ENCODE peak calls at places on chromosome 12, in four cellular contexts. H is activated T-helper 1 cell treated with anti-CD3 and anti-CD28 coated beads, Interleukin-12 subunit alpha, Interleukin-12 subunit beta, Interleukin-2, Interleukin-4 antibody, amounts not matched to agents 30 ng/mL and 10 ng/mL and 1 ng/mL, durations not matched to agents 14 hours and 24 hours and 36 hours; E is stimulated activated naive CD8-positive, alpha-beta T cell treated with anti-CD3 and anti-CD28 coated beads, Interleukin-15, Interleukin-2, amounts not matched to agents 100 U/mL and 50 U/mL, for 24 hours; K is KG1. I is an unnamed sample.
A peak's percentile ranks its signal among the peaks of the same experiment; 100 is the strongest.

GRCh38 chr12:50621435-50622304 is 116.9 kb downstream of the DIP2B start:
- DNase-seq in H (no peak), E (no peak), K (no peak), I (no peak)

GRCh38 chr12:570949-571794 is 92.1 kb downstream of the NINJ2 start:
- DNase-seq in H (no peak), E (no peak), K (no peak), I (no peak)

GRCh38 chr12:2627343-2628191 is 167.2 kb upstream of the FKBP4 start:
- DNase-seq in H (no peak), E (no peak), K (no peak), I (no peak)

GRCh38 chr12:122996188-122996601 is 15.7 kb downstream of the ARL6IP4 start:
- DNase-seq in H (no peak), E (no peak), K (no peak), I (no peak)

GRCh38 chr12:79659961-79660431 is 30.8 kb downstream of the PAWR start:
- DNase-seq in H (no peak), E (no peak), K (no peak), I (no peak)

GRCh38 chr12:39431002-39431796 is 11.7 kb downstream of the KIF21A start:
- DNase-seq in H (no peak), E (no peak), K (no peak), I (no peak)

GRCh38 chr12:19273482-19274330 is 144.2 kb downstream of the PLEKHA5 start:
- DNase-seq in H (no peak), E (peak; percentile 32), K (peak; percentile 6), I (peak; percentile 10)

GRCh38 chr12:47346251-47347019 is 266.7 kb upstream of the AMIGO2 start:
- DNase-seq in H (no peak), E (no peak), K (no peak), I (no peak)

GRCh38 chr12:112841240-112841639 is 49.7 kb downstream of the RPH3A start:
- DNase-seq in H (no peak), E (no peak), K (no peak), I (no peak)

GRCh38 chr12:12379831-12380730 is 23.2 kb downstream of the BORCS5 start:
- DNase-seq in H (peak; percentile 11), E (no peak), K (no peak), I (no peak)

GRCh38 chr12:14876833-14877232 is 8.8 kb downstream of the MGP start:
- DNase-seq in H (no peak), E (no peak), K (no peak), I (no peak)

GRCh38 chr12:52645982-52646381 is 6.0 kb downstream of the KRT2 start:
- DNase-seq in H (no peak), E (no peak), K (no peak), I (no peak)

GRCh38 chr12:105724651-105725050 is 394.2 kb downstream of the C12orf75 start:
- DNase-seq in H (no peak), E (no peak), K (no peak), I (no peak)

GRCh38 chr12:45583011-45583657 is 146.4 kb upstream of the ARID2 start:
- DNase-seq in H (no peak), E (no peak), K (no peak), I (no peak)

GRCh38 chr12:21219206-21219605 is 88.2 kb downstream of the SLCO1B1 start:
- DNase-seq in H (no peak), E (no peak), K (no peak), I (no peak)

GRCh38 chr12:111991946-111992345 is 21.0 kb downstream of the TMEM116 start:
- DNase-seq in H (no peak), E (no peak), K (no peak), I (no peak)

GRCh38 chr12:129394416-129394815 is 509.4 kb downstream of the TMEM132D start:
- DNase-seq in H (no peak), E (no peak), K (no peak), I (no peak)

GRCh38 chr12:127559349-127560040 is 707.5 kb upstream of the TMEM132C start:
- DNase-seq in H (peak; percentile 81), E (peak; percentile 78), K (peak; percentile 79), I (peak; percentile 5)

GRCh38 chr12:101707131-101707782 is 9.8 kb downstream of the CHPT1 start:
- DNase-seq in H (no peak), E (no peak), K (no peak), I (no peak)

GRCh38 chr12:14275886-14276285 is 89.6 kb upstream of the ATF7IP start:
- DNase-seq in H (no peak), E (no peak), K (no peak), I (no peak)

GRCh38 chr12:52213541-52214420 is 19.3 kb upstream of the KRT7 start:
- DNase-seq in H (peak; percentile 52), E (peak; percentile 80), K (peak; percentile 12), I (peak; percentile 18)

GRCh38 chr12:79055926-79056674 is 191.5 kb downstream of the SYT1 start:
- DNase-seq in H (no peak), E (no peak), K (no peak), I (no peak)

GRCh38 chr12:95721320-95721719 is 69.2 kb downstream of the NTN4 start:
- DNase-seq in H (no peak), E (no peak), K (no peak), I (no peak)

GRCh38 chr12:132253698-132254480 is 75.5 kb downstream of the GALNT9 start:
- DNase-seq in H (no peak), E (no peak), K (no peak), I (no peak)

GRCh38 chr12:22431693-22432251 is 97.3 kb upstream of the ST8SIA1 start:
- DNase-seq in H (no peak), E (no peak), K (no peak), I (no peak)

GRCh38 chr12:71440393-71441349 is 1.1 kb downstream of the LGR5 start:
- DNase-seq in H (no peak), E (peak; percentile 20), K (no peak), I (no peak)

GRCh38 chr12:93762912-93763311 is 85.7 kb downstream of the CRADD start:
- DNase-seq in H (no peak), E (no peak), K (no peak), I (no peak)

GRCh38 chr12:78568326-78569020 is 296.1 kb upstream of the SYT1 start:
- DNase-seq in H (no peak), E (no peak), K (no peak), I (no peak)

GRCh38 chr12:119528241-119528640 is 65.3 kb upstream of the TMEM233 start:
- DNase-seq in H (no peak), E (no peak), K (no peak), I (no peak)

GRCh38 chr12:58537278-58537677 is 383.0 kb downstream of the LRIG3 start:
- DNase-seq in H (no peak), E (no peak), K (no peak), I (no peak)

GRCh38 chr12:52295663-52296062 is 4.3 kb upstream of the KRT81 start:
- DNase-seq in H (no peak), E (no peak), K (no peak), I (no peak)

GRCh38 chr12:7083125-7083524 is 9.1 kb downstream of the C1R start:
- DNase-seq in H (no peak), E (no peak), K (no peak), I (no peak)